ENCODE peak calls at places on chromosomes 16 and 17, in five cellular contexts. V is HT1080, R is fibroblast of mammary gland, D is NCI-H524 treated with DMSO at 0.1 percent for 48 hours, S is fibroblast of pulmonary artery. T is an unnamed sample.
A peak's percentile ranks its signal among the peaks of the same experiment; 100 is the strongest.

GRCh38 chr16:3038256-3038655 is 1.5 kb upstream of the BICDL2 start:
- DNase-seq in D (no peak), R (no peak), S (peak; percentile 18), V (no peak), T (no peak)

GRCh38 chr16:81875461-81875860 is 96.4 kb downstream of the PLCG2 start:
- DNase-seq in R (no peak), V (no peak), S (no peak), D (no peak), T (no peak)

GRCh38 chr17:77856551-77857305 is 101.8 kb upstream of the TNRC6C start:
- DNase-seq in V (no peak), R (no peak), D (no peak), S (no peak), T (no peak)

GRCh38 chr16:57956924-57957323 is 14.0 kb downstream of the CNGB1 start:
- DNase-seq in R (no peak), S (no peak), D (no peak), V (no peak), T (no peak)

GRCh38 chr16:84032458-84033178 is 10.0 kb downstream of the SLC38A8 start:
- DNase-seq in D (peak; percentile 75), V (no peak), S (no peak), R (no peak), T (no peak)

GRCh38 chr16:49081556-49081955 is 200.1 kb downstream of the CBLN1 start:
- DNase-seq in S (no peak), R (no peak), D (no peak), V (peak; percentile 62), T (no peak)

GRCh38 chr17:15651583-15652110 is 32.1 kb upstream of the FBXW10B start:
- DNase-seq in R (peak; percentile 99), S (peak; percentile 98), V (peak; percentile 99), D (peak; percentile 55), T (peak; percentile 93)

GRCh38 chr17:65914784-65915342 is 277.1 kb downstream of the CEP112 start:
- DNase-seq in S (peak; percentile 11), R (no peak), V (peak; percentile 52), D (no peak), T (no peak)

GRCh38 chr17:45149037-45149668 is 878 bp downstream of the HEXIM1 start:
- DNase-seq in D (peak; percentile 76), V (peak; percentile 82), R (peak; percentile 77), S (peak; percentile 81), T (peak; percentile 90)

GRCh38 chr16:86012221-86012620 is 113.3 kb downstream of the IRF8 start:
- DNase-seq in D (no peak), S (no peak), R (no peak), V (no peak), T (no peak)

GRCh38 chr16:48123104-48123788 is 32.5 kb downstream of the ABCC12 start:
- DNase-seq in S (peak; percentile 97), D (no peak), V (peak; percentile 99), R (peak; percentile 100), T (no peak)

GRCh38 chr17:73824321-73824720 is 180.1 kb upstream of the SDK2 start:
- DNase-seq in R (no peak), D (no peak), V (no peak), S (no peak), T (no peak)

GRCh38 chr16:23373436-23374219 is 71.5 kb downstream of the SCNN1B start:
- DNase-seq in R (no peak), S (no peak), V (no peak), D (no peak), T (no peak)